ENCODE peak calls at places on chromosome 17, in eight cellular contexts. One of them, this sample, is unnamed.

GRCh38 chr17:44105483-44105882 is 18.0 kb downstream of the HDAC5 start:
- DNase-seq in mesendoderm: no peak
- DNase-seq in neural progenitor cell: no peak
- DNase-seq in keratinocyte: no peak
- DNase-seq in MM.1S: no peak
- DNase-seq in endodermal cell: peak
- DNase-seq in Karpas-422: no peak
- DNase-seq in H9: no peak
- DNase-seq in this sample: no peak

GRCh38 chr17:14923981-14924380 is 341.1 kb downstream of the PMP22 start:
- DNase-seq in mesendoderm: no peak
- DNase-seq in neural progenitor cell: no peak
- DNase-seq in keratinocyte: no peak
- DNase-seq in MM.1S: no peak
- DNase-seq in endodermal cell: no peak
- DNase-seq in Karpas-422: no peak
- DNase-seq in H9: no peak
- DNase-seq in this sample: no peak

GRCh38 chr17:8060274-8060673 is 21.4 kb downstream of the ALOX15B start:
- DNase-seq in mesendoderm: peak
- DNase-seq in neural progenitor cell: peak
- DNase-seq in keratinocyte: no peak
- DNase-seq in MM.1S: peak
- DNase-seq in endodermal cell: peak
- DNase-seq in Karpas-422: peak
- DNase-seq in H9: peak
- DNase-seq in this sample: peak

GRCh38 chr17:5135726-5136579 is 20.1 kb downstream of the USP6 start:
- DNase-seq in mesendoderm: no peak
- DNase-seq in neural progenitor cell: no peak
- DNase-seq in keratinocyte: no peak
- DNase-seq in MM.1S: no peak
- DNase-seq in endodermal cell: no peak
- DNase-seq in Karpas-422: no peak
- DNase-seq in H9: peak
- DNase-seq in this sample: no peak

GRCh38 chr17:6163632-6164319 is 93.6 kb downstream of the WSCD1 start:
- DNase-seq in mesendoderm: no peak
- DNase-seq in neural progenitor cell: no peak
- DNase-seq in keratinocyte: no peak
- DNase-seq in MM.1S: no peak
- DNase-seq in endodermal cell: peak
- DNase-seq in Karpas-422: no peak
- DNase-seq in H9: peak
- DNase-seq in this sample: no peak

GRCh38 chr17:68085751-68086445 is 50.4 kb downstream of the KPNA2 start:
- DNase-seq in mesendoderm: peak
- DNase-seq in neural progenitor cell: peak
- DNase-seq in keratinocyte: no peak
- DNase-seq in MM.1S: peak
- DNase-seq in endodermal cell: no peak
- DNase-seq in Karpas-422: peak
- DNase-seq in H9: no peak
- DNase-seq in this sample: no peak

GRCh38 chr17:32876414-32877163 is at the start of gene MYO1D:
- DNase-seq in mesendoderm: peak
- DNase-seq in neural progenitor cell: peak
- DNase-seq in keratinocyte: no peak
- DNase-seq in MM.1S: peak
- DNase-seq in endodermal cell: peak
- DNase-seq in Karpas-422: peak
- DNase-seq in H9: peak
- DNase-seq in this sample: peak

GRCh38 chr17:5437721-5438317 is 1.1 kb downstream of the C1QBP start:
- DNase-seq in mesendoderm: no peak
- DNase-seq in neural progenitor cell: no peak
- DNase-seq in keratinocyte: no peak
- DNase-seq in MM.1S: no peak
- DNase-seq in endodermal cell: no peak
- DNase-seq in Karpas-422: peak
- DNase-seq in H9: no peak
- DNase-seq in this sample: no peak

GRCh38 chr17:46770818-46771600 is 47.5 kb downstream of the WNT3 start:
- DNase-seq in mesendoderm: peak
- DNase-seq in neural progenitor cell: peak
- DNase-seq in keratinocyte: no peak
- DNase-seq in MM.1S: no peak
- DNase-seq in endodermal cell: peak
- DNase-seq in Karpas-422: peak
- DNase-seq in H9: peak
- DNase-seq in this sample: peak

GRCh38 chr17:48100591-48101011 is 677 bp downstream of the CBX1 start:
- DNase-seq in mesendoderm: peak
- DNase-seq in neural progenitor cell: peak
- DNase-seq in keratinocyte: no peak
- DNase-seq in MM.1S: no peak
- DNase-seq in endodermal cell: peak
- DNase-seq in Karpas-422: no peak
- DNase-seq in H9: peak
- DNase-seq in this sample: peak

GRCh38 chr17:48103379-48103715 is 2.1 kb upstream of the CBX1 start:
- DNase-seq in mesendoderm: no peak
- DNase-seq in neural progenitor cell: no peak
- DNase-seq in keratinocyte: no peak
- DNase-seq in MM.1S: no peak
- DNase-seq in endodermal cell: no peak
- DNase-seq in Karpas-422: no peak
- DNase-seq in H9: no peak
- DNase-seq in this sample: no peak

GRCh38 chr17:48101012-48101720 is at the start of gene CBX1:
- DNase-seq in mesendoderm: peak
- DNase-seq in neural progenitor cell: peak
- DNase-seq in keratinocyte: peak
- DNase-seq in MM.1S: peak
- DNase-seq in endodermal cell: peak
- DNase-seq in Karpas-422: peak
- DNase-seq in H9: peak
- DNase-seq in this sample: peak

GRCh38 chr17:48104440-48104839 is 3.1 kb upstream of the SNX11 start:
- DNase-seq in mesendoderm: no peak
- DNase-seq in neural progenitor cell: no peak
- DNase-seq in keratinocyte: no peak
- DNase-seq in MM.1S: no peak
- DNase-seq in endodermal cell: no peak
- DNase-seq in Karpas-422: no peak
- DNase-seq in H9: no peak
- DNase-seq in this sample: no peak

GRCh38 chr17:48102700-48103378 is 1.6 kb upstream of the CBX1 start:
- DNase-seq in mesendoderm: no peak
- DNase-seq in neural progenitor cell: no peak
- DNase-seq in keratinocyte: no peak
- DNase-seq in MM.1S: peak
- DNase-seq in endodermal cell: no peak
- DNase-seq in Karpas-422: peak
- DNase-seq in H9: no peak
- DNase-seq in this sample: peak
- H3K9ac ChIP-seq in mesendoderm: no peak
- H3K9ac ChIP-seq in neural progenitor cell: no peak
- H3K9ac ChIP-seq in keratinocyte: no peak
- H3K9ac ChIP-seq in MM.1S: no peak
- H3K9ac ChIP-seq in endodermal cell: no peak
- H3K9ac ChIP-seq in Karpas-422: no peak
- H3K9ac ChIP-seq in H9: no peak
- H3K9ac ChIP-seq in this sample: no peak

GRCh38 chr17:27289856-27290255 is 4.1 kb upstream of the WSB1 start:
- DNase-seq in mesendoderm: no peak
- DNase-seq in neural progenitor cell: no peak
- DNase-seq in keratinocyte: no peak
- DNase-seq in MM.1S: no peak
- DNase-seq in endodermal cell: no peak
- DNase-seq in Karpas-422: no peak
- DNase-seq in H9: no peak
- DNase-seq in this sample: no peak

GRCh38 chr17:27288183-27288582 is 5.7 kb upstream of the WSB1 start:
- DNase-seq in mesendoderm: no peak
- DNase-seq in neural progenitor cell: no peak
- DNase-seq in keratinocyte: no peak
- DNase-seq in MM.1S: no peak
- DNase-seq in endodermal cell: no peak
- DNase-seq in Karpas-422: no peak
- DNase-seq in H9: no peak
- DNase-seq in this sample: no peak

GRCh38 chr17:27293359-27293897 is 486 bp upstream of the WSB1 start:
- DNase-seq in mesendoderm: peak
- DNase-seq in neural progenitor cell: peak
- DNase-seq in keratinocyte: no peak
- DNase-seq in MM.1S: no peak
- DNase-seq in endodermal cell: peak
- DNase-seq in Karpas-422: no peak
- DNase-seq in H9: no peak
- DNase-seq in this sample: peak

GRCh38 chr17:27293898-27294688 is at the start of gene WSB1:
- DNase-seq in mesendoderm: peak
- DNase-seq in neural progenitor cell: peak
- DNase-seq in keratinocyte: no peak
- DNase-seq in MM.1S: peak
- DNase-seq in endodermal cell: peak
- DNase-seq in Karpas-422: peak
- DNase-seq in H9: peak
- DNase-seq in this sample: peak

GRCh38 chr17:27290916-27291598 is 2.9 kb upstream of the WSB1 start:
- DNase-seq in mesendoderm: no peak
- DNase-seq in neural progenitor cell: no peak
- DNase-seq in keratinocyte: no peak
- DNase-seq in MM.1S: no peak
- DNase-seq in endodermal cell: no peak
- DNase-seq in Karpas-422: no peak
- DNase-seq in H9: no peak
- DNase-seq in this sample: no peak
- H3K9ac ChIP-seq in mesendoderm: no peak
- H3K9ac ChIP-seq in neural progenitor cell: no peak
- H3K9ac ChIP-seq in keratinocyte: no peak
- H3K9ac ChIP-seq in MM.1S: no peak
- H3K9ac ChIP-seq in endodermal cell: no peak
- H3K9ac ChIP-seq in Karpas-422: no peak
- H3K9ac ChIP-seq in H9: no peak
- H3K9ac ChIP-seq in this sample: no peak

GRCh38 chr17:27489045-27489715 is 32.9 kb downstream of the KSR1 start:
- DNase-seq in mesendoderm: no peak
- DNase-seq in neural progenitor cell: no peak
- DNase-seq in keratinocyte: no peak
- DNase-seq in MM.1S: no peak
- DNase-seq in endodermal cell: peak
- DNase-seq in Karpas-422: no peak
- DNase-seq in H9: no peak
- DNase-seq in this sample: no peak

GRCh38 chr17:27490391-27490790 is 34.1 kb downstream of the KSR1 start:
- DNase-seq in mesendoderm: no peak
- DNase-seq in neural progenitor cell: no peak
- DNase-seq in keratinocyte: no peak
- DNase-seq in MM.1S: no peak
- DNase-seq in endodermal cell: no peak
- DNase-seq in Karpas-422: no peak
- DNase-seq in H9: no peak
- DNase-seq in this sample: no peak

GRCh38 chr17:27492470-27492869 is 36.2 kb downstream of the KSR1 start:
- DNase-seq in mesendoderm: peak
- DNase-seq in neural progenitor cell: no peak
- DNase-seq in keratinocyte: no peak
- DNase-seq in MM.1S: no peak
- DNase-seq in endodermal cell: peak
- DNase-seq in Karpas-422: no peak
- DNase-seq in H9: no peak
- DNase-seq in this sample: no peak

GRCh38 chr17:27493088-27493487 is 36.8 kb downstream of the KSR1 start:
- DNase-seq in mesendoderm: no peak
- DNase-seq in neural progenitor cell: no peak
- DNase-seq in keratinocyte: no peak
- DNase-seq in MM.1S: no peak
- DNase-seq in endodermal cell: no peak
- DNase-seq in Karpas-422: no peak
- DNase-seq in H9: no peak
- DNase-seq in this sample: no peak

DNA sequence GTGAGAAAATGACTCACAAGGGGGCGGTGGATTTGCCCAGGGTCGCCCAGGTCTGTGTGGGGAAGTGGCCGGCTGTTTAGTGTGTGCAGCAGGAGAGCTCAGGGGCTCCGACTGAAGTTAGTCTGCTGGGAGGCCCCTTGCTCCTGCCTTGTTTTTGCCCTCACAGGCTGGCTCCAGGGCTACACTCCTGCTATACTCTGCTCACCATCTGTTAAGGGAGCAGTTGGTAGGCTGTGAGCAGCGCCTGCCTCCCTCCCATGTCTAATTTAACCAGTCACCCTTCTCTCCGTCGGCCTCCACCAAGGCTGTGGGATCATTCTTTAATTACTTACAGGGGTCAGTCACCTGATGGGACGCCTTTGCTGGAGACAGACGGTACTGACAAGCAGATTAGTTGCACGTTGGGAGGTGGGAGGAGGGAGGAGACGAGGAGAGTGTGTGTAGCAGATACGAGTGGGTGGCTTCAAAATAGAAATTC is 35.5 kb downstream of the KSR1 start:
- DNase-seq in mesendoderm: peak
- DNase-seq in neural progenitor cell: peak
- DNase-seq in keratinocyte: no peak
- DNase-seq in MM.1S: no peak
- DNase-seq in endodermal cell: peak
- DNase-seq in Karpas-422: no peak
- DNase-seq in H9: no peak
- DNase-seq in this sample: peak
- H3K9ac ChIP-seq in mesendoderm: no peak
- H3K9ac ChIP-seq in neural progenitor cell: no peak
- H3K9ac ChIP-seq in keratinocyte: no peak
- H3K9ac ChIP-seq in MM.1S: no peak
- H3K9ac ChIP-seq in endodermal cell: no peak
- H3K9ac ChIP-seq in Karpas-422: no peak
- H3K9ac ChIP-seq in H9: no peak
- H3K9ac ChIP-seq in this sample: peak

GRCh38 chr17:74427048-74427762 is 4.7 kb upstream of the GPRC5C start:
- DNase-seq in mesendoderm: peak
- DNase-seq in neural progenitor cell: peak
- DNase-seq in keratinocyte: no peak
- DNase-seq in MM.1S: no peak
- DNase-seq in endodermal cell: peak
- DNase-seq in Karpas-422: no peak
- DNase-seq in H9: peak
- DNase-seq in this sample: no peak
- H3K9ac ChIP-seq in mesendoderm: peak
- H3K9ac ChIP-seq in neural progenitor cell: no peak
- H3K9ac ChIP-seq in keratinocyte: peak
- H3K9ac ChIP-seq in MM.1S: no peak
- H3K9ac ChIP-seq in endodermal cell: no peak
- H3K9ac ChIP-seq in Karpas-422: no peak
- H3K9ac ChIP-seq in H9: no peak
- H3K9ac ChIP-seq in this sample: no peak